ENCODE peak calls at places on chromosomes 6 and 20, in seven cellular contexts. C is colonic mucosa, R is upper lobe of right lung, P is AG04449, U is esophagus squamous epithelium, O is WERI-Rb-1, Y is endodermal cell. Q is an unnamed sample.

GRCh38 chr6:45997875-45998506 is 17.7 kb downstream of the CLIC5 start:
- DNase-seq in C (no peak), R (no peak), P (no peak), U (no peak), O (no peak), Y (no peak), Q (no peak)

GRCh38 chr20:36573798-36574277 is 441 bp downstream of the TGIF2 start:
- DNase-seq in C (peak; percentile 36), R (peak; percentile 78), P (no peak), U (no peak), O (peak; percentile 40), Y (no peak), Q (no peak)

GRCh38 chr6:38209291-38209865 is 389.9 kb downstream of the ZFAND3 start:
- DNase-seq in C (no peak), R (no peak), P (no peak), U (no peak), O (no peak), Y (no peak), Q (no peak)

GRCh38 chr20:49795125-49795424 is 17.6 kb upstream of the SLC9A8 start:
- DNase-seq in C (no peak), R (no peak), P (no peak), U (no peak), O (no peak), Y (no peak), Q (no peak)

GRCh38 chr6:8065519-8065911 is 1.3 kb upstream of the BLOC1S5 start:
- DNase-seq in C (peak; percentile 18), R (no peak), P (no peak), U (no peak), O (no peak), Y (no peak), Q (no peak)

GRCh38 chr6:5961836-5962235 is 44.9 kb downstream of the NRN1 start:
- DNase-seq in C (no peak), R (no peak), P (no peak), U (no peak), O (no peak), Y (peak; percentile 21), Q (no peak)

GRCh38 chr6:168852336-168852884 is 401.2 kb downstream of the THBS2 start:
- DNase-seq in C (no peak), R (no peak), P (no peak), U (no peak), O (no peak), Y (no peak), Q (no peak)

GRCh38 chr6:118746100-118746874 is 94.9 kb upstream of the CEP85L start:
- DNase-seq in C (no peak), R (no peak), P (no peak), U (no peak), O (peak; percentile 47), Y (no peak), Q (no peak)

GRCh38 chr6:83221302-83221701 is 28.1 kb downstream of the RWDD2A start:
- DNase-seq in C (no peak), R (no peak), P (no peak), U (no peak), O (no peak), Y (no peak), Q (no peak)

GRCh38 chr6:43968110-43968965 is 158.9 kb downstream of the MRPL14 start:
- DNase-seq in C (no peak), R (no peak), P (no peak), U (no peak), O (peak; percentile 7), Y (peak; percentile 58), Q (no peak)

GRCh38 chr20:8796088-8796665 is 272.7 kb upstream of the PLCB4 start:
- DNase-seq in C (no peak), R (no peak), P (no peak), U (no peak), O (no peak), Y (no peak), Q (peak; percentile 85)

GRCh38 chr20:32470025-32470861 is 112.1 kb downstream of the ASXL1 start:
- DNase-seq in C (peak; percentile 52), R (peak; percentile 75), P (no peak), U (no peak), O (peak; percentile 66), Y (peak; percentile 88), Q (peak; percentile 87)

GRCh38 chr6:45822269-45822812 is 193.3 kb downstream of the CLIC5 start:
- DNase-seq in C (no peak), R (no peak), P (no peak), U (no peak), O (no peak), Y (no peak), Q (no peak)

GRCh38 chr20:57392512-57393271 is 1.5 kb downstream of the RBM38 start:
- DNase-seq in C (peak; percentile 63), R (peak; percentile 69), P (no peak), U (no peak), O (no peak), Y (no peak), Q (no peak)

GRCh38 chr6:62775427-62776022 is 435.7 kb upstream of the FKBP1C start:
- DNase-seq in C (no peak), R (no peak), P (no peak), U (no peak), O (no peak), Y (no peak), Q (peak; percentile 0)

GRCh38 chr6:11918021-11918738 is 93.9 kb upstream of the HIVEP1 start:
- DNase-seq in C (peak; percentile 45), R (no peak), P (peak; percentile 45), U (no peak), O (no peak), Y (no peak), Q (peak; percentile 56)

GRCh38 chr20:17287503-17287902 is 60.7 kb downstream of the PCSK2 start:
- DNase-seq in C (no peak), R (no peak), P (no peak), U (no peak), O (peak; percentile 33), Y (peak; percentile 76), Q (no peak)
- TF ChIP-seq CTCF in C (no peak), R (no peak), P (no peak), U (no peak), O (peak; percentile 55), Y (peak; percentile 81), Q (peak; percentile 13)

GRCh38 chr6:139175389-139175788 is 40.5 kb downstream of the HECA start:
- DNase-seq in C (no peak), R (no peak), P (no peak), U (no peak), O (no peak), Y (no peak), Q (no peak)
- H3K4me3 ChIP-seq in C (no peak overlapping the region), R (no peak overlapping the region), P (no peak overlapping the region), U (no peak overlapping the region), O (no peak overlapping the region), Y (no peak overlapping the region), Q (no peak overlapping the region)

DNA sequence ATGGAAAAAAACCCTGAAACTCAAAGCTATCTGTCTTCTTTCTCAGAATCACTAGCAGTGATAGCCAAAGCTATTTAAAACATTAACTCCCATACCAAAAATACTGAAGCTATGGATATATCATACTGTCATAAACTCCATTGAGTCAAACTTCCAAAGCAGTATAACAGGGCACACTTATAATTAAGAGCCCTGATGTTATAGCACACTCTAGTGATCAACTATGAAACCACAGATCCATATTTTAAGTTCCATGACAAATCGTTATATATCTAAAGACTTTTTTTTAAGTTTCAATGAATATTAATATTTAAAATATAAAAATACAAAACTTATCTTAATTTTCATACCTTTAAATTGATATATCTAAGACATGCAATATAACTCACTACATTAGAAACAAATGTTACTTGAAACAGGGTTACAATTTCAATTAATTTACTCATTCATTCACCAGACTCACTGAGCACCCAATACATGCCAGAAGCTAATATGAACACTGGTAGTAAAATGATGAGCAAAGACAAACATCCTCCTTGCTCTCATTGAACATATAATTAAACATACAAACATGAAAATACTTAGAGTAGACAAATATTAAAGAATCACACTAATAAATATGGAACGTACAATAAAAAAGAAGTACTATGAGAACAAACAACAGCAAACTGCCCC is 69.3 kb downstream of the IBTK start:
- DNase-seq in C (no peak), R (no peak), P (peak; percentile 23), U (no peak), O (no peak), Y (no peak), Q (peak; percentile 73)
- TF ChIP-seq CTCF in C (peak; percentile 28), R (peak; percentile 40), P (peak; percentile 33), U (no peak), O (peak; percentile 11), Y (peak; percentile 60), Q (peak; percentile 65)

GRCh38 chr20:16394784-16395183 is 178.5 kb downstream of the KIF16B start:
- DNase-seq in C (no peak), R (no peak), P (no peak), U (no peak), O (no peak), Y (no peak), Q (no peak)

GRCh38 chr20:16395366-16395765 is 177.9 kb downstream of the KIF16B start:
- DNase-seq in C (no peak), R (no peak), P (no peak), U (no peak), O (no peak), Y (no peak), Q (no peak)

GRCh38 chr20:16399801-16400200 is 173.4 kb downstream of the KIF16B start:
- DNase-seq in C (no peak), R (no peak), P (no peak), U (no peak), O (no peak), Y (no peak), Q (no peak)

GRCh38 chr20:16400249-16400648 is 173.0 kb downstream of the KIF16B start:
- DNase-seq in C (no peak), R (no peak), P (no peak), U (no peak), O (no peak), Y (no peak), Q (no peak)

GRCh38 chr20:16397053-16397452 is 176.2 kb downstream of the KIF16B start:
- DNase-seq in C (no peak), R (no peak), P (no peak), U (no peak), O (no peak), Y (no peak), Q (peak; percentile 46)
- H3K4me3 ChIP-seq in C (no peak overlapping the region), R (no peak overlapping the region), P (no peak overlapping the region), U (no peak overlapping the region), O (no peak overlapping the region), Y (no peak overlapping the region), Q (no peak overlapping the region)

GRCh38 chr6:140540743-140541142 is 1166.3 kb upstream of the CITED2 start:
- DNase-seq in C (no peak), R (no peak), P (no peak), U (no peak), O (no peak), Y (no peak), Q (no peak)
- TF ChIP-seq CTCF in C (no peak), R (no peak), P (no peak), U (no peak), O (no peak), Y (no peak), Q (no peak)